ENCODE peak calls at places on chromosomes 3 and 15, in four cellular contexts. One of them, this sample, is unnamed.

GRCh38 chr3:103319912-103320311 is 885.1 kb downstream of the ZPLD1 start:
- DNase-seq in H1: no peak
- DNase-seq in mesendoderm: peak; percentile 39
- DNase-seq in H9: no peak
- DNase-seq in this sample: no peak

GRCh38 chr3:172208586-172209332 is 169.4 kb downstream of the FNDC3B start:
- DNase-seq in H1: peak; percentile 19
- DNase-seq in H9: peak; percentile 74
- DNase-seq in mesendoderm: peak; percentile 79
- DNase-seq in this sample: peak; percentile 28

GRCh38 chr3:86958534-86958933 is 32.4 kb downstream of the VGLL3 start:
- DNase-seq in H1: peak; percentile 34
- DNase-seq in H9: no peak
- DNase-seq in mesendoderm: peak; percentile 84
- DNase-seq in this sample: peak; percentile 89

GRCh38 chr15:72057548-72058091 is 60.3 kb downstream of the MYO9A start:
- DNase-seq in H9: no peak
- DNase-seq in mesendoderm: no peak
- DNase-seq in H1: no peak
- DNase-seq in this sample: no peak

GRCh38 chr3:12462159-12462962 is 21.9 kb upstream of the TSEN2 start:
- DNase-seq in H9: no peak
- DNase-seq in H1: no peak
- DNase-seq in mesendoderm: no peak
- DNase-seq in this sample: no peak

GRCh38 chr3:43814461-43814860 is 123.7 kb downstream of the ABHD5 start:
- DNase-seq in H9: no peak
- DNase-seq in mesendoderm: no peak
- DNase-seq in H1: no peak
- DNase-seq in this sample: no peak

GRCh38 chr3:156216852-156217251 is 96.5 kb downstream of the KCNAB1 start:
- DNase-seq in H9: no peak
- DNase-seq in mesendoderm: no peak
- DNase-seq in H1: no peak
- DNase-seq in this sample: no peak

GRCh38 chr3:141875893-141876380 is 506 bp upstream of the ATP1B3 start:
- DNase-seq in H9: peak; percentile 60
- DNase-seq in H1: peak; percentile 31
- DNase-seq in mesendoderm: peak; percentile 90
- DNase-seq in this sample: peak; percentile 71

GRCh38 chr15:70559223-70559823 is 204.0 kb downstream of the UACA start:
- DNase-seq in H9: peak; percentile 18
- DNase-seq in H1: no peak
- DNase-seq in mesendoderm: no peak
- DNase-seq in this sample: peak; percentile 44

GRCh38 chr3:186953011-186953487 is 22.7 kb downstream of the ST6GAL1 start:
- DNase-seq in H9: no peak
- DNase-seq in mesendoderm: no peak
- DNase-seq in H1: no peak
- DNase-seq in this sample: peak; percentile 56

GRCh38 chr15:65286069-65286703 is 497 bp downstream of the PARP16 start:
- DNase-seq in H9: no peak
- DNase-seq in mesendoderm: no peak
- DNase-seq in H1: no peak
- DNase-seq in this sample: no peak

GRCh38 chr3:107938128-107938527 is 152.7 kb downstream of the CD47 start:
- DNase-seq in H9: peak; percentile 33
- DNase-seq in mesendoderm: peak; percentile 68
- DNase-seq in H1: no peak
- DNase-seq in this sample: peak; percentile 42

GRCh38 chr15:85316244-85316934 is 64.0 kb upstream of the AKAP13 start:
- DNase-seq in H9: no peak
- DNase-seq in mesendoderm: no peak
- DNase-seq in H1: no peak
- DNase-seq in this sample: peak; percentile 53

GRCh38 chr3:89447244-89447643 is 339.8 kb downstream of the EPHA3 start:
- DNase-seq in H9: no peak
- DNase-seq in mesendoderm: no peak
- DNase-seq in H1: no peak
- DNase-seq in this sample: no peak

GRCh38 chr3:23888617-23889228 is 28.1 kb downstream of the NKIRAS1 start:
- DNase-seq in mesendoderm: no peak
- DNase-seq in H1: no peak
- DNase-seq in H9: no peak
- DNase-seq in this sample: peak; percentile 64

GRCh38 chr3:170356596-170357175 is 829 bp upstream of the SKIL start:
- DNase-seq in H9: peak; percentile 94
- DNase-seq in mesendoderm: peak; percentile 92
- DNase-seq in H1: peak; percentile 69
- DNase-seq in this sample: peak; percentile 74

GRCh38 chr3:37863949-37864822 is 2.5 kb downstream of the CTDSPL start:
- DNase-seq in H1: no peak
- DNase-seq in H9: peak; percentile 45
- DNase-seq in mesendoderm: peak; percentile 56
- DNase-seq in this sample: no peak

DNA sequence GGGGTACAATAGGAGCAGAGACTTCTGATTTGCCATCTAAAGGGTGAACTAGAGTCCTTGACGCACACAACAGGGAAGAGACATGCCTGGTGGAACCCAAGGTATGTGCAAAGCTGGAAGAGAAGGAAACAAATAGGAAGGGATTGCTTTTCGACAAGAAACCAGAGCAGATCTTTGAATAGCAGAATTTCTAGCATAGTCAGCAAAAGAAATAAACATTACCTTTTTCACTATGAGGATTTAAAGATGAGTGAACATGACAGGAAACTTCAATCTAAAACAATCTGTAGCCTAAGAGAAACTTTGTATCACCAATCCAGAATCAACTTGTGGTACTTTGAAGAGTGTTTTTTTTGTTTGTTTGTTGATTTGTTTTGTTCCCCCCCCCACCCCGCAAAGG is 4.9 kb downstream of the IL5RA start:
- DNase-seq in H9: no peak
- DNase-seq in H1: no peak
- DNase-seq in mesendoderm: no peak
- DNase-seq in this sample: no peak
- H4K5ac ChIP-seq in H9: no peak overlapping the region
- H4K5ac ChIP-seq in H1: no peak overlapping the region
- H4K5ac ChIP-seq in mesendoderm: no peak overlapping the region
- H4K5ac ChIP-seq in this sample: no peak overlapping the region

GRCh38 chr3:13878711-13879101 is 1.2 kb downstream of the WNT7A start:
- DNase-seq in H1: no peak
- DNase-seq in mesendoderm: peak; percentile 39
- DNase-seq in H9: peak; percentile 65
- DNase-seq in this sample: no peak
- H4K5ac ChIP-seq in H1: no peak overlapping the region
- H4K5ac ChIP-seq in mesendoderm: no peak overlapping the region
- H4K5ac ChIP-seq in H9: no peak overlapping the region
- H4K5ac ChIP-seq in this sample: no peak overlapping the region

DNA sequence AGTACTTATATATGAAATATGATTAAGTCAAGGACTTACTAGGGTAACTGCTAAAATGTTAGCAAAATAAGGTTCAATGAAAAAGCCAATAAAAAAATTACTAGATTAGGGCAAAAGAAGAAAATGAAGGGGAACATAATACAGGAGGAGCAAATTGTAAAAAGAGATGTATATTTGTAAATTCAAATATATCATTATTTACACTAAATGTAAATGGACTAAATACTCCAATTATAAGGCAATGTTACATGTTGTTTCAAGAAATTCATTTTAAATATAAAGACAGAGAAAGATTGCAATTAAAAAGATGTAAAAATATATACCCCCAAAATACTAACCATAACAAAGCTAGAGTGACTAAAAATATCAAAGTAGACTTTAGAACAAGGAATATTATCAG is 134.1 kb downstream of the EFHB start:
- DNase-seq in H9: no peak
- DNase-seq in H1: no peak
- DNase-seq in mesendoderm: no peak
- DNase-seq in this sample: no peak
- H4K5ac ChIP-seq in H9: no peak overlapping the region
- H4K5ac ChIP-seq in H1: no peak overlapping the region
- H4K5ac ChIP-seq in mesendoderm: no peak overlapping the region
- H4K5ac ChIP-seq in this sample: no peak overlapping the region

DNA sequence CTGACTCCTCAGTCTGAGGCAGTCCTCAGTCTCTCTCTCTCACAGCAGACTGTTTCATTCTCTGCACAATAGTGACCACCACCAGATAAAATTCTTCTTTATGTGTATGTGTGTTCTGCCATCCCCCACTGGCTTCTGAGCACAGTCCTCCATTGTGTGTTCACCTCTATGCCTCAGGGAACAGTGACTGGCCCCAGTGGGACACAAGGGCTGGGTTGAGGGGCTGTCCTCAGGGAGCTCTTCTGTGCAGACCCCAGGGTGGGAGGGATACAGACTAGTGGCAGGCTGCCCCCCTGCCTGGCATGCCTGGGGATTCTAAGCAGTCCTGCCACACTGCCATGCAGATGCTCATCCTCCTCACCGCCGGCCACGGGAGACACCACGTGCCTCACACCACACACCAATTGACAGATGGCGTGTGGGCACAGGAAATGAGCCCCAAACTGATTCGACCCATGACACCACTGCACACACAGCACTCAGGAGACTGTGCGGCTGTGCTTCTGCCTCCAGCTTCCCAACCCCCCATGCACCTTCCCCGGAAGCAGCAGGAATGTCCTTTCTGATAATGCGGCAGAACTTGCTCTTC is 237.6 kb upstream of the CHRNA7 start:
- DNase-seq in mesendoderm: no peak
- DNase-seq in H9: no peak
- DNase-seq in H1: no peak
- DNase-seq in this sample: no peak
- H4K5ac ChIP-seq in mesendoderm: no peak overlapping the region
- H4K5ac ChIP-seq in H9: no peak overlapping the region
- H4K5ac ChIP-seq in H1: no peak overlapping the region
- H4K5ac ChIP-seq in this sample: no peak overlapping the region